ENCODE peak calls at places on chromosomes 4 and X, in six cellular contexts. X is glutamatergic neuron, C is AG04450, U is fibroblast of mammary gland, D is GM10248, Y is HL-60. M is an unnamed sample.
A peak's percentile ranks its signal among the peaks of the same experiment; 100 is the strongest.

GRCh38 chr4:2497931-2498330 is 29.0 kb downstream of the RNF4 start:
- DNase-seq in U (no peak), C (no peak), D (peak; percentile 80), Y (no peak), X (no peak), M (no peak)

GRCh38 chrX:54193085-54193484 is 10.0 kb upstream of the FAM120C start:
- DNase-seq in C (no peak), Y (no peak), D (no peak), X (no peak), U (no peak), M (no peak)

GRCh38 chrX:100797359-100797758 is 22.8 kb upstream of the CSTF2 start:
- DNase-seq in Y (no peak), D (no peak), X (no peak), C (no peak), U (no peak), M (no peak)

GRCh38 chr4:8534129-8534528 is 46.1 kb upstream of the GPR78 start:
- DNase-seq in C (no peak), U (peak; percentile 24), X (no peak), Y (no peak), D (peak; percentile 65), M (no peak)

GRCh38 chrX:68183612-68184214 is 249.6 kb downstream of the OPHN1 start:
- DNase-seq in X (no peak), D (no peak), U (peak; percentile 57), C (no peak), Y (no peak), M (no peak)

GRCh38 chr4:41550308-41550707 is 12.4 kb downstream of the LIMCH1 start:
- DNase-seq in X (no peak), D (no peak), Y (no peak), U (no peak), C (no peak), M (no peak)

GRCh38 chr4:21363701-21364100 is 584.9 kb downstream of the KCNIP4 start:
- DNase-seq in X (no peak), U (no peak), Y (no peak), D (no peak), C (no peak), M (no peak)

GRCh38 chrX:51837451-51837850 is 56.0 kb upstream of the MAGED1 start:
- DNase-seq in D (no peak), Y (no peak), C (no peak), X (no peak), U (no peak), M (no peak)

GRCh38 chrX:41730101-41730500 is 6.1 kb downstream of the GPR82 start:
- DNase-seq in Y (no peak), C (no peak), D (no peak), X (no peak), U (peak; percentile 54), M (no peak)

DNA sequence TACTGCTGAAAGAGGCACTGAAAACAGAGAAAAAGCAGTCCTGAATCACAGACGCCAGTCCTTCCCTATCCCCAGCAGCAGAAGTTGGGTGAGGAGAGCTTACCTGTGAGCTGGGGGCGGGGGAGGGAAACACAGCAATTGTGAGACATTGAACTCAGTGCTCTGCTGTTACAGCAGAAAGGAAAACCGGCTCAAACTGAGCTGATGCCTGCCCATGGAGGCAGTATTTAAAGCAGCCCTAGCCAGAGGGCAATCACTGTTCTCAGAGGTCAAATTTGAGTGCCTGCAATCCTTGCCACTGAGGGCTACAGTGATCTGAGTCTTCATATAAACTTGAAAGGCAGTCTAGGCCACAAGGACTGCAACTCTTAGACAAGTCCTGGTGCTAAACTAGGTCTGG is 220.7 kb downstream of the GRXCR1 start:
- DNase-seq in D (no peak), C (no peak), Y (no peak), U (no peak), X (no peak), M (no peak)
- TF ChIP-seq CTCF in D (no peak), C (no peak), Y (no peak), U (no peak), X (no peak), M (no peak)

DNA sequence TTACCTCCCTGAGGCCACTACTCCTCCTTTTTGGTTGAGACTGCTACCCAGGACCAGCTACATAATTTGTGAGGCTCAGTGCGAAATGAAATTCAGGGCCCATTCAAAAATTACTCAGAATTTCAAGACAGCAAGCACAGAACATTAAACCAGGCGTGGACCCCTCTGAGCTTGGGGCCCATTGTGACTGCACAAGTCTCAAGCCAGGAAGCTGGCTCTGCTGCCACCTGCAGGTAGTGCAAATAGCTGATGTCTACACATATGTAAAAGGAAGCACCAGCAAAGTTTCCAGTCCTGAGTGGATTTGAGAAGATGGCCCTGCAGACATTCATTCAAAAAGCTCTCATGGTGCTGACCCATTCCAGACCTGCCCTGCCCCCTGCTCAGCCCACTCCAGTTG is 213.4 kb upstream of the LNX1 start:
- DNase-seq in C (no peak), U (peak; percentile 27), D (peak; percentile 40), Y (peak; percentile 7), X (no peak), M (no peak)
- TF ChIP-seq CTCF in C (peak; percentile 27), U (peak; percentile 33), D (peak; percentile 67), Y (peak; percentile 86), X (peak; percentile 22), M (peak; percentile 10)

GRCh38 chr4:135770505-135770904 is 1568.9 kb upstream of the PABPC4L start:
- DNase-seq in Y (no peak), C (no peak), U (no peak), D (no peak), X (no peak), M (no peak)

GRCh38 chr4:135777386-135777785 is 1575.8 kb upstream of the PABPC4L start:
- DNase-seq in Y (no peak), D (no peak), U (no peak), X (no peak), C (no peak), M (no peak)

GRCh38 chr4:135775909-135776308 is 1574.3 kb upstream of the PABPC4L start:
- DNase-seq in Y (no peak), X (no peak), U (no peak), C (no peak), D (no peak), M (no peak)
- TF ChIP-seq CTCF in Y (no peak), X (no peak), U (no peak), C (no peak), D (no peak), M (no peak)

GRCh38 chr4:157204634-157205244 is 15.8 kb upstream of the GRIA2 start:
- DNase-seq in Y (no peak), D (peak; percentile 38), U (peak; percentile 19), X (peak; percentile 75), C (no peak), M (no peak)
- TF ChIP-seq CTCF in Y (no peak), D (peak; percentile 53), U (peak; percentile 49), X (peak; percentile 68), C (peak; percentile 44), M (peak; percentile 48)

GRCh38 chrX:133543654-133544053 is 128.4 kb upstream of the GPC4 start:
- DNase-seq in C (no peak), Y (no peak), U (no peak), X (no peak), D (no peak), M (no peak)

GRCh38 chrX:133544778-133545177 is 129.5 kb upstream of the GPC4 start:
- DNase-seq in U (peak; percentile 3), X (no peak), C (no peak), Y (no peak), D (no peak), M (no peak)

GRCh38 chrX:133542476-133542875 is 127.2 kb upstream of the GPC4 start:
- DNase-seq in U (peak; percentile 44), Y (no peak), D (no peak), X (no peak), C (no peak), M (peak; percentile 0)

GRCh38 chrX:133546441-133546840 is 131.2 kb upstream of the GPC4 start:
- DNase-seq in D (no peak), C (no peak), U (peak; percentile 7), X (no peak), Y (peak; percentile 2), M (no peak)

DNA sequence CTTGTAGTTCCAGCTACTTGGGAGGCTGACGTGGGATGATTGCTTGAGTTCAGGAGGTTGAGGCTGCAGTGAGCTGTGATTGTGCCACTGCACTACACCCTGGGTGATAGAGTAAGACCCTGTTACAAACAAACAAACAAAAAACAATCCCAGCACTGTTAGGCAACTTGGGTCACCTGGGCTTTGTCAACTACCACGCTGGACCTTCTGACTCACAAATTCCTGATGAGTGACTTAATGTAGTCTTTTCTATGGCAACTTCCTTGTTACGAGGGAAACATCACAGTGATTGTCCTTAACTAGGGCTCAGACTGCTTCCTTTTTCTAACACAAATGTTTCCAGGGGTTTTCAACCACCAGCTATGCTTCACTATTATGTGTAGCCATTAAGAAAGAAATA is 128.8 kb upstream of the GPC4 start:
- DNase-seq in D (no peak), U (peak; percentile 84), C (no peak), X (no peak), Y (peak; percentile 6), M (no peak)
- TF ChIP-seq CTCF in D (no peak), U (no peak), C (no peak), X (no peak), Y (no peak), M (no peak)